ENCODE peak calls at places on chromosomes 5 and 9, in four cellular contexts. E is IMR-90, P is K562, Y is GM12878. Z is an unnamed sample.
A peak's percentile ranks its signal among the peaks of the same experiment; 100 is the strongest.

GRCh38 chr9:7892975-7893374 is 93.4 kb upstream of the DMAC1 start:
- DNase-seq in P (no peak), Y (no peak), E (no peak), Z (no peak)

GRCh38 chr5:51242453-51242852 is 140.8 kb upstream of the ISL1 start:
- DNase-seq in E (no peak), Y (no peak), P (no peak), Z (no peak)

GRCh38 chr9:114668146-114668545 is 10.5 kb upstream of the TEX53 start:
- DNase-seq in E (no peak), Y (no peak), P (no peak), Z (no peak)

GRCh38 chr9:129900263-129901041 is 65.2 kb downstream of the USP20 start:
- DNase-seq in E (no peak), Y (peak; percentile 85), P (peak; percentile 49), Z (no peak)

GRCh38 chr5:10527281-10527950 is 36.5 kb upstream of the ANKRD33B start:
- DNase-seq in P (no peak), Y (no peak), E (peak; percentile 23), Z (no peak)

GRCh38 chr5:36334315-36334714 is 32.6 kb upstream of the RANBP3L start:
- DNase-seq in P (no peak), Y (no peak), E (no peak), Z (no peak)

GRCh38 chr5:7754997-7755596 is 95.8 kb downstream of the CFAP90 start:
- DNase-seq in P (peak; percentile 78), E (peak; percentile 15), Y (no peak), Z (peak; percentile 25)

GRCh38 chr5:124342027-124342471 is 404.4 kb downstream of the ZNF608 start:
- DNase-seq in E (peak; percentile 24), P (no peak), Y (no peak), Z (peak; percentile 66)

GRCh38 chr5:129670944-129671343 is 77.0 kb upstream of the MINAR2 start:
- DNase-seq in Y (no peak), E (peak; percentile 70), P (no peak), Z (peak; percentile 76)

GRCh38 chr9:72858089-72858912 is 94.6 kb downstream of the ALDH1A1 start:
- DNase-seq in P (peak; percentile 80), E (no peak), Y (no peak), Z (peak; percentile 26)

GRCh38 chr5:1975406-1975715 is 92.6 kb upstream of the IRX4 start:
- DNase-seq in P (no peak), Y (no peak), E (no peak), Z (no peak)

GRCh38 chr9:21560281-21560745 is 78.2 kb upstream of the IFNE start:
- DNase-seq in P (no peak), E (no peak), Y (no peak), Z (no peak)

GRCh38 chr9:129624168-129624759 is 1.7 kb upstream of the NTMT1 start:
- DNase-seq in P (peak; percentile 78), E (peak; percentile 53), Y (no peak), Z (peak; percentile 49)

GRCh38 chr5:150671509-150672236 is 10.6 kb downstream of the MYOZ3 start:
- DNase-seq in P (no peak), E (no peak), Y (no peak), Z (no peak)

GRCh38 chr5:5374034-5374715 is 48.3 kb upstream of the ICE1 start:
- DNase-seq in Y (no peak), P (peak; percentile 34), E (peak; percentile 29), Z (no peak)

GRCh38 chr5:124954784-124955183 is 208.3 kb upstream of the ZNF608 start:
- DNase-seq in E (no peak), P (no peak), Y (no peak), Z (no peak)

GRCh38 chr9:70113403-70114022 is 69.9 kb downstream of the MAMDC2 start:
- DNase-seq in P (peak; percentile 42), Y (no peak), E (peak; percentile 72), Z (peak; percentile 70)

GRCh38 chr5:548256-548655 is 24.0 kb upstream of the SLC9A3 start:
- DNase-seq in E (peak; percentile 19), Y (no peak), P (no peak), Z (no peak)

GRCh38 chr9:2872307-2872940 is 28.5 kb upstream of the PUM3 start:
- DNase-seq in P (no peak), E (peak; percentile 28), Y (no peak), Z (no peak)

GRCh38 chr5:43165323-43165722 is 26.7 kb upstream of the NIM1K start:
- DNase-seq in E (no peak), P (no peak), Y (no peak), Z (no peak)

GRCh38 chr5:160260881-160261815 is 31.8 kb downstream of the FABP6 start:
- DNase-seq in E (peak; percentile 99), P (peak; percentile 95), Y (no peak), Z (peak; percentile 86)

GRCh38 chr5:136891175-136891574 is 525.8 kb upstream of the TRPC7 start:
- DNase-seq in P (no peak), Y (no peak), E (no peak), Z (no peak)

GRCh38 chr5:14505310-14506140 is 76.1 kb upstream of the OTULINL start:
- DNase-seq in P (peak; percentile 6), E (no peak), Y (no peak), Z (no peak)

GRCh38 chr9:126057869-126058467 is 268.7 kb upstream of the MVB12B start:
- DNase-seq in Y (no peak), P (no peak), E (no peak), Z (no peak)

GRCh38 chr5:133366438-133366837 is 245.9 kb downstream of the FSTL4 start:
- DNase-seq in E (no peak), P (no peak), Y (no peak), Z (no peak)

GRCh38 chr9:88949961-88950340 is 41.3 kb upstream of the S1PR3 start:
- DNase-seq in P (no peak), Y (no peak), E (peak; percentile 33), Z (no peak)

GRCh38 chr9:128113526-128114325 is 13.8 kb downstream of the PTGES2 start:
- DNase-seq in E (no peak), Y (no peak), P (no peak), Z (no peak)

GRCh38 chr5:101206534-101206933 is 303.5 kb upstream of the ST8SIA4 start:
- DNase-seq in Y (no peak), E (no peak), P (no peak), Z (no peak)

GRCh38 chr5:79236364-79236969 is 536 bp downstream of the JMY start:
- DNase-seq in P (peak; percentile 43), E (peak; percentile 20), Y (no peak), Z (no peak)

GRCh38 chr5:159184858-159185381 is 24.4 kb downstream of the RNF145 start:
- DNase-seq in E (peak; percentile 93), Y (no peak), P (no peak), Z (peak; percentile 19)

GRCh38 chr9:122125891-122126331 is 32.8 kb upstream of the TTLL11 start:
- DNase-seq in Y (no peak), P (peak; percentile 18), E (peak; percentile 12), Z (peak; percentile 32)

GRCh38 chr9:138025417-138025816 is 147.8 kb downstream of the CACNA1B start:
- DNase-seq in P (no peak), E (no peak), Y (no peak), Z (no peak)
- TF ChIP-seq FOS in P (no peak), E (no peak), Y (no peak), Z (no peak)

DNA sequence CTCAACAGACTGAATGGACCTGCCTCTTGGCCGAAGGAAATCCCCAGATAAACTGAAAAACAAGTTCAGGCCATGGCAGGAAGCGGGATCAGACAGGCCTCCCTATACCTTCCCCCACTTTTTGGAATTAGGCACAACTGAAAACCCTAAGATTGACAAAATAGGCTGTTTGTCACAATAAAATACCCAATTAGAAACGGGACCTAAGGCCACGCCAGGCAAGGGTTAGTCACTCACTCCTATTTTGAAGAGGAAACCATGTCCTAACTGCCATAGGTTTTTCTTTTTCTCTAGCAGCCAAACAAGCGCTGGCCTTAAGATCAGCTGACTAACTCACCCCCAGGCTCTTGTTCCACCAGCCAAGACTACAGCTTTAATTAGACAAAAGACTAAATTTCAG is 11.9 kb downstream of the FBP2 start:
- DNase-seq in E (no peak), P (no peak), Y (no peak), Z (no peak)
- H3K27ac ChIP-seq in E (no peak overlapping the region), P (no peak overlapping the region), Y (no peak overlapping the region), Z (no peak overlapping the region)

GRCh38 chr5:54758038-54758437 is 227.4 kb downstream of the ESM1 start:
- DNase-seq in Y (no peak), P (no peak), E (peak; percentile 95), Z (no peak)

GRCh38 chr5:54754878-54755277 is 230.5 kb downstream of the ESM1 start:
- DNase-seq in E (no peak), Y (no peak), P (no peak), Z (no peak)

GRCh38 chr5:54757541-54757940 is 227.9 kb downstream of the ESM1 start:
- DNase-seq in P (no peak), E (no peak), Y (no peak), Z (no peak)

GRCh38 chr5:54756301-54756700 is 229.1 kb downstream of the ESM1 start:
- DNase-seq in Y (no peak), E (no peak), P (no peak), Z (no peak)

GRCh38 chr5:54756796-54757402 is 228.5 kb downstream of the ESM1 start:
- DNase-seq in P (no peak), E (peak; percentile 36), Y (no peak), Z (no peak)
- TF ChIP-seq FOS in P (no peak), E (no peak), Y (no peak), Z (no peak)

GRCh38 chr5:140347382-140347781 is 979 bp upstream of the HBEGF start:
- DNase-seq in Y (no peak), E (no peak), P (no peak), Z (no peak)

GRCh38 chr5:140344683-140345423 is 1.6 kb downstream of the HBEGF start:
- DNase-seq in E (peak; percentile 57), P (peak; percentile 60), Y (no peak), Z (no peak)

GRCh38 chr5:140348104-140348503 is 1.7 kb upstream of the HBEGF start:
- DNase-seq in P (no peak), E (no peak), Y (no peak), Z (no peak)

GRCh38 chr5:140345919-140346347 is 470 bp downstream of the HBEGF start:
- DNase-seq in E (peak; percentile 66), P (no peak), Y (no peak), Z (peak; percentile 80)

GRCh38 chr5:140346348-140347221 is at the start of gene HBEGF:
- DNase-seq in Y (no peak), P (peak; percentile 92), E (peak; percentile 63), Z (peak; percentile 84)
- H3K27ac ChIP-seq in Y (no peak within 1 kb of the TSS), P (no peak within 1 kb of the TSS), E (peak within 1 kb of the TSS; percentile 22), Z (peak within 1 kb of the TSS; percentile 81)

GRCh38 chr9:90107021-90107771 is 502.4 kb downstream of the GADD45G start:
- DNase-seq in E (no peak), Y (no peak), P (no peak), Z (no peak)
- TF ChIP-seq FOS in E (no peak), Y (no peak), P (no peak), Z (peak; percentile 4)

Z was measured in endothelial cell of umbilical vein.